ENCODE peak calls at places on chromosomes 13 and 19, in eight cellular contexts. L is transverse colon, K is esophagus squamous epithelium, J is colonic mucosa, D is retinal pigment epithelial cell, P is fibroblast of mammary gland, O is GM12865, C is spleen. R is an unnamed sample.

GRCh38 chr19:55083004-55083850 is 7.6 kb downstream of the EPS8L1 start:
- DNase-seq in P (no peak), D (no peak), K (no peak), C (peak), O (no peak), L (no peak), J (no peak), R (no peak)

GRCh38 chr19:30686252-30686762 is 314.1 kb downstream of the ZNF536 start:
- DNase-seq in C (no peak), K (no peak), O (no peak), D (no peak), L (no peak), P (peak), J (no peak), R (no peak)

GRCh38 chr19:47389150-47389556 is 30.2 kb downstream of the MEIS3 start:
- DNase-seq in L (peak), O (no peak), D (no peak), C (peak), J (no peak), K (no peak), P (no peak), R (no peak)

GRCh38 chr19:48674216-48674809 is 1.5 kb upstream of the NTN5 start:
- DNase-seq in K (no peak), L (no peak), J (no peak), O (no peak), P (no peak), C (no peak), D (no peak), R (no peak)

GRCh38 chr19:55809381-55810058 is 22.3 kb downstream of the NLRP11 start:
- DNase-seq in P (peak), O (peak), J (peak), D (no peak), K (peak), C (peak), L (peak), R (peak)

GRCh38 chr19:13143135-13143534 is 7.0 kb downstream of the STX10 start:
- DNase-seq in P (peak), J (no peak), C (no peak), L (no peak), O (no peak), D (peak), K (no peak), R (no peak)

GRCh38 chr19:48196933-48197665 is 26.6 kb downstream of the ZSWIM9 start:
- DNase-seq in L (no peak), P (peak), D (no peak), J (no peak), C (no peak), O (no peak), K (no peak), R (no peak)

GRCh38 chr19:858868-859843 is at the start of gene CFD:
- DNase-seq in D (no peak), C (peak), K (no peak), L (peak), O (no peak), P (peak), J (peak), R (no peak)

GRCh38 chr13:95641291-95641811 is 3.2 kb downstream of the DZIP1 start:
- DNase-seq in J (no peak), D (no peak), O (no peak), L (peak), K (no peak), C (no peak), P (peak), R (no peak)

GRCh38 chr19:19209372-19209771 is 2.4 kb upstream of the NCAN start:
- DNase-seq in K (no peak), J (no peak), C (no peak), D (no peak), O (peak), L (no peak), P (no peak), R (no peak)

GRCh38 chr13:111036665-111037064 is 78.4 kb upstream of the ARHGEF7 start:
- DNase-seq in C (no peak), J (no peak), O (no peak), L (no peak), D (no peak), P (no peak), K (no peak), R (no peak)

GRCh38 chr19:6738726-6739389 is 622 bp upstream of the TRIP10 start:
- DNase-seq in K (no peak), D (no peak), L (peak), O (peak), C (peak), P (peak), J (peak), R (no peak)

GRCh38 chr13:49367640-49368431 is 76.0 kb downstream of the CAB39L start:
- DNase-seq in C (no peak), P (no peak), D (no peak), K (no peak), O (no peak), J (no peak), L (no peak), R (no peak)

GRCh38 chr13:51175001-51175400 is 47.2 kb upstream of the FAM124A start:
- DNase-seq in C (no peak), K (no peak), P (no peak), J (no peak), L (no peak), O (no peak), D (no peak), R (no peak)

GRCh38 chr13:42985312-42986175 is 6.5 kb downstream of the EPSTI1 start:
- DNase-seq in L (peak), J (peak), K (no peak), O (peak), D (no peak), P (peak), C (no peak), R (no peak)

GRCh38 chr19:18802354-18802753 is 11.2 kb upstream of the COMP start:
- DNase-seq in D (no peak), C (no peak), P (no peak), L (no peak), O (no peak), K (no peak), J (no peak), R (no peak)

GRCh38 chr13:34207334-34207733 is 389.4 kb downstream of the RFC3 start:
- DNase-seq in C (no peak), O (no peak), P (peak), J (no peak), K (no peak), L (no peak), D (peak), R (no peak)

GRCh38 chr19:6534451-6535093 is 3.7 kb downstream of the TNFSF9 start:
- DNase-seq in K (no peak), D (no peak), P (no peak), C (peak), L (no peak), O (peak), J (no peak), R (no peak)

GRCh38 chr19:50537769-50538230 is 24.1 kb upstream of the ASPDH start:
- DNase-seq in K (no peak), J (peak), D (peak), P (peak), C (peak), O (peak), L (peak), R (peak)

GRCh38 chr19:18429717-18430416 is 8.1 kb downstream of the ISYNA1 start:
- DNase-seq in J (no peak), C (no peak), K (no peak), D (no peak), O (no peak), L (no peak), P (no peak), R (no peak)

GRCh38 chr19:4057913-4058695 is 8.6 kb downstream of the ZBTB7A start:
- DNase-seq in J (peak), D (peak), L (peak), O (no peak), C (peak), P (peak), K (no peak), R (no peak)

GRCh38 chr19:14837391-14837790 is 2.4 kb upstream of the OR7A5 start:
- DNase-seq in O (no peak), K (no peak), J (no peak), C (no peak), D (no peak), L (no peak), P (no peak), R (no peak)

GRCh38 chr13:51222510-51223283 is 499 bp downstream of the FAM124A start:
- DNase-seq in P (no peak), C (no peak), D (no peak), K (no peak), L (no peak), O (no peak), J (no peak), R (no peak)

GRCh38 chr13:92592757-92593156 is 633.9 kb upstream of the GPC6 start:
- DNase-seq in K (no peak), P (no peak), O (no peak), J (no peak), D (no peak), L (no peak), C (no peak), R (no peak)

GRCh38 chr19:2221250-2221831 is 14.8 kb downstream of the PLEKHJ1 start:
- DNase-seq in C (no peak), L (no peak), P (peak), O (no peak), D (no peak), K (no peak), J (no peak), R (no peak)

GRCh38 chr13:95301947-95302386 is 716 bp upstream of the ABCC4 start:
- DNase-seq in C (no peak), D (no peak), P (no peak), L (no peak), O (no peak), J (no peak), K (no peak), R (no peak)

GRCh38 chr13:41931337-41931736 is 29.6 kb downstream of the VWA8 start:
- DNase-seq in C (no peak), L (no peak), D (no peak), J (no peak), K (no peak), P (peak), O (no peak), R (no peak)

GRCh38 chr13:40137400-40137799 is 481.9 kb downstream of the COG6 start:
- DNase-seq in L (no peak), C (no peak), P (no peak), J (no peak), K (no peak), O (no peak), D (no peak), R (no peak)

GRCh38 chr13:99585609-99586008 is 84.3 kb downstream of the TM9SF2 start:
- DNase-seq in D (peak), K (no peak), O (no peak), L (no peak), P (no peak), C (no peak), J (no peak), R (no peak)

GRCh38 chr13:45851171-45851889 is at the start of gene SIAH3:
- DNase-seq in D (no peak), O (no peak), P (peak), C (no peak), L (no peak), K (no peak), J (no peak), R (no peak)

GRCh38 chr13:20127563-20128458 is 33.0 kb downstream of the GJA3 start:
- DNase-seq in K (no peak), J (peak), L (peak), C (peak), D (no peak), O (peak), P (peak), R (no peak)

GRCh38 chr13:101691326-101691725 is 238.9 kb downstream of the ITGBL1 start:
- DNase-seq in K (no peak), C (no peak), P (peak), J (no peak), D (no peak), O (no peak), L (no peak), R (no peak)

GRCh38 chr19:3544742-3545668 is 6.0 kb downstream of the TEKTIP1 start:
- DNase-seq in D (no peak), J (peak), L (peak), O (peak), K (no peak), C (peak), P (peak), R (no peak)

GRCh38 chr19:33690461-33691427 is 69.0 kb downstream of the CHST8 start:
- DNase-seq in P (no peak), C (peak), D (no peak), L (no peak), J (no peak), O (no peak), K (no peak), R (no peak)

GRCh38 chr19:48858984-48859710 is 9.3 kb downstream of the PLEKHA4 start:
- DNase-seq in C (peak), K (no peak), P (no peak), O (peak), D (no peak), L (peak), J (peak), R (no peak)

GRCh38 chr19:4316940-4317339 is 12.5 kb downstream of the FSD1 start:
- DNase-seq in P (no peak), J (no peak), D (no peak), C (no peak), O (no peak), L (no peak), K (no peak), R (no peak)

GRCh38 chr13:50171585-50172282 is 156.5 kb downstream of the KCNRG start:
- DNase-seq in J (no peak), O (no peak), K (no peak), L (no peak), D (peak), P (no peak), C (no peak), R (no peak)

GRCh38 chr13:98105929-98106336 is 37.0 kb upstream of the FARP1 start:
- DNase-seq in L (no peak), K (no peak), O (no peak), C (no peak), J (no peak), D (no peak), P (no peak), R (no peak)

DNA sequence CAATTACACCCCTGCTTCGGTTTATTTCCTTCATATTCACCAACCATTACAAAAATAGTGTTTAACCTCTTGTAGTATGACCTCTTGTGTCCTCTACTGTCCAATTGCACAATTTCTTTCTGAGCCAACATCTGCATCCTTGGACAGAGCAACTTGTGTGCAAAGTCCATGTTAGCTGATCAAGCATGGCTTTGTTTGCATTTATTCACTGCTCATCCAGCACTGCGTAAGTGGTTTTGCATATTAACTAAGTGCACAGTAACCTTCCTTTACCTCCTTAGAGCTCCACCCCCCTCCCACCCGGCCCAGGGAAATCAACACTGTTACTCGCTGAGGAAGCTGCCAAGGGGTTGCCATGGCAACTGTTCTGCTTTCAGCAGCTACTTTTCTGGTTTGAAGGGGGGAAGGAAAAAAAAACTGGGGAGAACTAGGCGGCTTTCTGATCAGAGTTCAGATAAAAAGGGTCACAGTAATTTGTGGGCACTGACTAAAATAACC is 153.5 kb upstream of the KLF12 start:
- DNase-seq in C (peak), K (peak), D (peak), P (peak), J (peak), O (peak), L (peak), R (peak)
- H3K4me3 ChIP-seq in C (peak), K (peak), D (peak), P (no peak), J (no peak), O (no peak), L (no peak), R (no peak)

DNA sequence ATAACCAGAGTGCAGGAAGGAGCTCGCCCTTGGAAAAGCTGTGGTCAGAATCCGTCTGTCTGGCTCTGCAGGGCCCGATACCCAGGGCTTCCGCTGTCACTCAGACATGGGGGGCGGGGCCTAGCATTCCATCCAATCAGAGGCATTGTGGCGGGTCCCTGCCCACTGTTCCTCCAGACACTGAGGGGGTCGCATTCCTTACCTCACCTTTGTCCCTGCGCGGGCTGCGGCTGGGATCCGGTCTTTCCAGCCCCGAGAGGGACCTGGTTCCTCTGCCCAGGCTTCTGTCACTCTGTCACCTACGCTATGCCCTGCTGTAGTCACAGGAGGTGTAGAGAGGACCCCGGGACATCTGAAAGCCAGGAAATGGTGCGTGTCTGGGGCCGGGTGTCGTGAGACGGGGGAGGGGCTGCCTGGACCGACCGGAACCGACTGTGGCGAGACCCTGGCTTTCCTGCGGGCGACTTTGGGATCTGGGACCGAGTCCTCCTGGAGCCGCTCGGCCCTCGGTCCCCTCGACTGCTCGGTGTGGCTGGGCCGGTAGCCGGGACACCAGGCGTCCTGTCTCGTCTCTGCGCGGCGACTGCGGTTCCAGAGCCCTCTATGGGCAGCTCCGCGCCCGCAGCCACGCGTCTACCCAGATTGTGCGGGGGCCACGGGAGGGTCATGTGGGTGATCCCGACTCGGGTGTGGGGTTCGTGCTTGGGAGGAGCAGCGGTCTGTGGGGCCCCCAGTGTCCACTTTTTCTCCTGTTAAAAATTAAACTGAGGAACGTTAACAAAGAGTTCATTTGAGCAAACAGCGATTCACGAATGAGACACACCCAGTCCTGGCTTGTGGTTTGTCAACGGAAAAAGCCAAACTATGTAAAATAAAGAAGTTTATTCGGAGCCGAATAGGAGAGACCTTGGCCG is at the start of gene ZNF69:
- DNase-seq in C (peak), P (peak), K (no peak), D (peak), J (peak), O (peak), L (peak), R (no peak)
- TF ChIP-seq CTCF in C (no peak), P (no peak), K (peak), D (peak), J (peak), O (no peak), L (peak), R (no peak)

GRCh38 chr19:44820648-44821609 is 12.0 kb downstream of the BCAM start:
- DNase-seq in L (no peak), C (peak), D (no peak), K (no peak), O (no peak), J (no peak), P (peak), R (no peak)
- H3K4me3 ChIP-seq in L (no peak), C (no peak), D (no peak), K (no peak), O (no peak), J (no peak), P (no peak), R (no peak)

DNA sequence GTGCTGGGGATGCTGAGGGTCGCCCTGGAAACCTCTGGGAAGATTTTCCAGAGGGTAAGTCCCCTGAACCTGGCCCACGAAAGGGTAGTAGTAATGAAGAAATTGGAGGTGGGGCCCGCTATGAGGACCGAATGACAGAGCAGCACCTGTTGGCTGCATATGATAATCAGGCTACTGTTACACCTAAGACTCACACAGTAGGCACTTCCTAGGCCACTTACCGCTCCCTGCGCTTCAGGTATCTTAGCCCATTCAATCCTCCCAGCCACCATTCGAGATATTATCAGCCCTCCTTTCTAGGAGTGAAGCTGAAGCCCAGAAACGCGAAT is 4.3 kb upstream of the LRFN3 start:
- DNase-seq in L (no peak), K (no peak), P (no peak), D (no peak), J (no peak), O (no peak), C (no peak), R (no peak)
- TF ChIP-seq CTCF in L (no peak), K (no peak), P (no peak), D (no peak), J (no peak), O (no peak), C (peak), R (no peak)

DNA sequence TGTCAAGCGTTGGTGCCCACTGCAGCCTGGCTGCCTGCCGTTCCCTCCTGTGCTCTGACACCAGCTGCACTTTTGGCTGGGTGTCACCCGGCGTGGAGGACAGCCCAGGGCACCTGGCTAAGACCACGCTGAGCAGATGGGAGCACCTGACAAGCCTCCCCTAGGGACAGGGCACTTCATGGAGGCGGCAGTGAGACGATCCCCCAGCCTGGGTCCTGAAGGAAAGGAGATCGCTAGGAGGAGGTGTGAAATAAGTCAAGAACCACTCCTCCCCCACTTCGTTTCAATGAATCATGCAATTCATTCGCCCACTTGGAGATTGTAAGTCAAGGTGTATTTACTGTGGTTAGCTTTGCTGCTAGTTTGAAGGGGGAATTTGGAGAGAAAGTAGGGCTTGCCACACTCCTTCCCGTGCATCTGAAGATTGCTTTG is 38.8 kb downstream of the VSTM2B start:
- DNase-seq in J (no peak), P (no peak), D (no peak), O (no peak), L (no peak), C (no peak), K (no peak), R (no peak)
- H3K4me3 ChIP-seq in J (no peak), P (no peak), D (no peak), O (no peak), L (no peak), C (no peak), K (no peak), R (no peak)

GRCh38 chr13:109715902-109716301 is 70.5 kb downstream of the IRS2 start:
- DNase-seq in C (no peak), P (peak), K (no peak), L (no peak), O (no peak), J (no peak), D (peak), R (no peak)
- TF ChIP-seq CTCF in C (no peak), P (no peak), K (no peak), L (no peak), O (no peak), J (no peak), D (peak), R (no peak)

R was measured in GM12864.